ENCODE peak calls at places on chromosomes 3 and 15, in four cellular contexts. O, U, W and R are unnamed samples.

GRCh38 chr3:124663690-124664089 is 66.6 kb upstream of the UMPS start:
- DNase-seq in O (no peak), U (no peak), W (no peak), R (no peak)

GRCh38 chr3:38528457-38528856 is 32.3 kb downstream of the EXOG start:
- DNase-seq in O (no peak), U (no peak), W (no peak), R (no peak)

GRCh38 chr3:176953106-176954080 is 243.9 kb downstream of the TBL1XR1 start:
- DNase-seq in O (no peak), U (no peak), W (no peak), R (no peak)

GRCh38 chr3:111715911-111716523 is 120.9 kb upstream of the ZBED2 start:
- DNase-seq in O (peak; percentile 17), U (peak; percentile 7), W (no peak), R (no peak)

GRCh38 chr3:42802876-42803799 is 1.2 kb downstream of the HIGD1A start:
- DNase-seq in O (peak; percentile 36), U (no peak), W (no peak), R (no peak)

GRCh38 chr3:106811376-106811775 is 565.9 kb upstream of the CCDC54 start:
- DNase-seq in O (no peak), U (no peak), W (no peak), R (no peak)

GRCh38 chr3:194198938-194199337 is 63.0 kb downstream of the HES1 start:
- DNase-seq in O (no peak), U (peak; percentile 35), W (no peak), R (no peak)

GRCh38 chr3:139317660-139318430 is 26.0 kb upstream of the MRPS22 start:
- DNase-seq in O (peak; percentile 68), U (no peak), W (no peak), R (no peak)

GRCh38 chr3:57006949-57007419 is 53.5 kb upstream of the SPATA12 start:
- DNase-seq in O (peak; percentile 49), U (no peak), W (no peak), R (no peak)

GRCh38 chr15:29740692-29741311 is 81.5 kb downstream of the TJP1 start:
- DNase-seq in O (no peak), U (no peak), W (no peak), R (no peak)

GRCh38 chr3:8938021-8938420 is 25.3 kb downstream of the RAD18 start:
- DNase-seq in O (peak; percentile 16), U (no peak), W (no peak), R (no peak)

GRCh38 chr3:108136888-108137814 is 46.3 kb upstream of the CD47 start:
- DNase-seq in O (no peak), U (no peak), W (no peak), R (no peak)

GRCh38 chr3:50388021-50388719 is 28.8 kb upstream of the TMEM115 start:
- DNase-seq in O (peak; percentile 37), U (no peak), W (no peak), R (peak; percentile 54)

GRCh38 chr3:78633626-78634025 is 1134.2 kb downstream of the ROBO1 start:
- DNase-seq in O (no peak), U (no peak), W (no peak), R (no peak)

GRCh38 chr3:190491533-190492054 is 22.3 kb upstream of the IL1RAP start:
- DNase-seq in O (no peak), U (no peak), W (no peak), R (no peak)

GRCh38 chr15:90666135-90666909 is 50.8 kb upstream of the BLM start:
- DNase-seq in O (no peak), U (no peak), W (no peak), R (no peak)

GRCh38 chr3:42980909-42981308 is 1.8 kb downstream of the GASK1A start:
- DNase-seq in O (no peak), U (no peak), W (no peak), R (no peak)

GRCh38 chr3:114899186-114899931 is 247.7 kb downstream of the ZBTB20 start:
- DNase-seq in O (no peak), U (no peak), W (no peak), R (no peak)

GRCh38 chr15:65377976-65378366 is at the start of gene IGDCC3:
- DNase-seq in O (no peak), U (no peak), W (no peak), R (no peak)

GRCh38 chr3:16064660-16065414 is 109.6 kb upstream of the GALNT15 start:
- DNase-seq in O (no peak), U (no peak), W (no peak), R (no peak)

GRCh38 chr3:75332784-75333183 is 331.3 kb upstream of the FRG2C start:
- DNase-seq in O (no peak), U (no peak), W (no peak), R (no peak)

GRCh38 chr3:1798711-1799410 is 299.8 kb upstream of the CNTN4 start:
- DNase-seq in O (no peak), U (no peak), W (no peak), R (no peak)

GRCh38 chr3:160665784-160666526 is 11.0 kb upstream of the ARL14 start:
- DNase-seq in O (no peak), U (no peak), W (peak; percentile 74), R (no peak)

GRCh38 chr3:33942483-33943150 is 144.2 kb downstream of the PDCD6IP start:
- DNase-seq in O (peak; percentile 74), U (no peak), W (no peak), R (no peak)

GRCh38 chr3:24550588-24550987 is 55.9 kb upstream of the THRB start:
- DNase-seq in O (no peak), U (no peak), W (no peak), R (no peak)

GRCh38 chr15:20345401-20345958 is 196.1 kb downstream of the GOLGA6L6 start:
- DNase-seq in O (peak; percentile 17), U (no peak), W (no peak), R (no peak)

GRCh38 chr3:27357665-27358258 is 11.4 kb downstream of the NEK10 start:
- DNase-seq in O (peak; percentile 17), U (peak; percentile 29), W (no peak), R (peak; percentile 10)

GRCh38 chr3:15673536-15673935 is 72.0 kb downstream of the BTD start:
- DNase-seq in O (no peak), U (no peak), W (no peak), R (no peak)

GRCh38 chr3:66299893-66300292 is 79.1 kb downstream of the SLC25A26 start:
- DNase-seq in O (no peak), U (no peak), W (no peak), R (no peak)

GRCh38 chr3:66224220-66224619 is 3.4 kb downstream of the SLC25A26 start:
- DNase-seq in O (no peak), U (no peak), W (no peak), R (no peak)

GRCh38 chr15:66982816-66983215 is 82.6 kb upstream of the SMAD3 start:
- DNase-seq in O (no peak), U (no peak), W (no peak), R (no peak)

GRCh38 chr15:79204886-79205285 is 77.6 kb upstream of the ANKRD34C start:
- DNase-seq in O (no peak), U (no peak), W (no peak), R (no peak)

GRCh38 chr15:72825831-72826230 is 42.3 kb upstream of the ADPGK start:
- DNase-seq in O (no peak), U (no peak), W (no peak), R (no peak)

GRCh38 chr3:114057011-114057347 is 442 bp downstream of the QTRT2 start:
- DNase-seq in O (no peak), U (no peak), W (no peak), R (no peak)

GRCh38 chr3:178036745-178037144 is 499.5 kb upstream of the KCNMB2 start:
- DNase-seq in O (no peak), U (no peak), W (no peak), R (no peak)

DNA sequence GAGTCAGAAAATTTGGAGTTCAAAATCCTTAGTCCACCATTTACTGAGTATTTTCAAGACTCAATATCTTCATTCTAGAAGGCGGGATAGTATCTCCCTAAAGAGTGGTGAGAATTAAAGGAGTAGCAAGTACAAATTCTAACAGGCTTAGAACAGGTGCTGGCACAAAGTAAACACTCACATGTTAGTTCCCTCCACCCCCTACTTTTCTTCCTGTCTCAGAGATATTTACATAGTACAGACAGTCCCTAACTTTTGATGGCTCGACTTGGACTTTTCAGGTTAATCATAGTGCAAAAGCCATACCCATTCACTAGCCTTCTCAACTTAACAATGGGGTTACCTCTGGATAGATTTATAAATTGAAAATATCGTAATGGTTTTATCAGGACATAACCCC is 476.2 kb upstream of the RASGRP1 start:
- DNase-seq in O (no peak), U (no peak), W (no peak), R (no peak)
- TF ChIP-seq SPI1 in O (no peak), U (no peak), W (no peak), R (no peak)

DNA sequence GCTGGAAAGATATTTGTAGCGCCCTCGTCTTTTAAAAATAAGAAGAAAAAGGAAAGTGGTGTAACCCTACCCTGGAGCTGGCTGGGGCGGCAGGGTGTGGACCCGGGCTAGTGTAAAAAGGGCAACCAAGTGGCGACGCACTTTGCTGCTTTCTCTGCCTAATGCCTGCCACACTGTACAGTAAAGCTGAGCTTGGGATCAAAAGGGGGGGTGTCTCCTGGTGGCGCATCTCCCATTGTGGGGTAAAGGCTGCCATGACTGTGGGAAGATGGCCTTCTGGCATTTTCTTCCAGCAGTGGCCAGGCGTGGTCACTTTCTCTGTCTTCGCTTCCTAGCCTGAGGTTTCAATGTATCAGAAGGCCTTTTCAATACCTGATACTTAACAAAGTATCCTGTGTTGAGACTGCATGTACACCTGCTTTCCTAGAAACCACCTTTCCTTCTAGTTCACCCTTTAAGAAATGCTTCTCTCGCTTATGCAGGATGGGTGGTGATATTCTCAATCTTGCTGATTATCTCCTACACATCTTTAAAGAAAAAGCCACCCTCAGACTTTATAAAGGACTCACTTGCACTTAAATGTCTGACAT is 901 bp downstream of the ARL6IP5 start:
- DNase-seq in O (peak; percentile 15), U (peak; percentile 51), W (no peak), R (no peak)
- TF ChIP-seq SPI1 in O (no peak), U (no peak), W (no peak), R (no peak)

GRCh38 chr3:101701696-101702634 is 15.4 kb upstream of the RPL24 start:
- DNase-seq in O (no peak), U (no peak), W (no peak), R (no peak)

GRCh38 chr3:101703169-101703568 is 16.7 kb upstream of the RPL24 start:
- DNase-seq in O (no peak), U (no peak), W (no peak), R (no peak)

DNA sequence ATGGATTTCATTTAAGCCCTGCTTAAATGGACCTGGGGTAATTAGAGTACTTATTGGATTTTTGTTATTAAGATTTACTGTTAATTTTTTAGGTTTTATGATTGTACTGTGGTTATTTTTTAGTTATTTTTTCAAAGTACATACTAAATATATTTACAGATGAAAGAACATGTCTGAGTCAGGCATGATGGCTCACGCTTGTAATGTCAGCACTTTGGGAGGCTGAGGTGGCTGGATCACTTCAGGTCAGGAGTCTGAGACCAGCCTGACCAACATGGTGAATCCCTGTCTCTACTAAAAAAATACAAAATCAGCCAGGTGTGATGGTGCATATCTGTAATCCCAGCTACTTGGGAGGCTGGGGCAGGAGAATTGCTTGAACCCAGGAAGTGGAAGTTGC is 16.2 kb upstream of the RPL24 start:
- DNase-seq in O (no peak), U (no peak), W (no peak), R (no peak)
- TF ChIP-seq SPI1 in O (no peak), U (no peak), W (no peak), R (no peak)

DNA sequence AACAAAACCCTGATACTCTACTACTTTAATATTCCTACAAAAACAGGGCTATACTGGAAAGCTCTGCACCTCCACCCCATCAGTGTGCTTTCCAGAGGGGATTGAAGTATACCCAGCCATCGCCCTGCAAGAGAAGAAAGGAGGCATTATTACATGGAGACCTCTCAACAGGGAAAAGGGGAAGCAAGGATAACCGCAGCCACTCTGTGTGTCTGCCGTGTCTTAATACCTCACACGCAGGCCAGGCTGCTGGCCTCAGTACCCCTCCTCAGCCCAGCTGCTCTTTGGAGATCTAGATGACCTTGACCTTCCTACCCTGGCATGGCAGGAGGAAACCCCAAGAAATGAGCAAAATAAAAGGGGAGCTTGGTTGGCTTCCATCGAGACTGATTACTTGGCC is 129.3 kb downstream of the STT3B start:
- DNase-seq in O (no peak), U (no peak), W (no peak), R (no peak)
- TF ChIP-seq SPI1 in O (no peak), U (peak; percentile 37), W (no peak), R (no peak)